ENCODE peak calls at places on chromosomes 13 and 19, in six cellular contexts. One of them, this sample, is unnamed.

GRCh38 chr19:48394331-48395169 is 1.1 kb downstream of the GRIN2D start:
- DNase-seq in SK-N-SH: no peak
- DNase-seq in HCT116: no peak
- DNase-seq in neural progenitor cell: no peak
- DNase-seq in GM23248: peak; percentile 44
- DNase-seq in PC-3: no peak
- DNase-seq in this sample: no peak

GRCh38 chr19:3655402-3656072 is 28.9 kb upstream of the CACTIN start:
- DNase-seq in SK-N-SH: peak; percentile 59
- DNase-seq in HCT116: no peak
- DNase-seq in neural progenitor cell: no peak
- DNase-seq in GM23248: peak; percentile 94
- DNase-seq in PC-3: peak; percentile 76
- DNase-seq in this sample: no peak

GRCh38 chr19:18710986-18711751 is 27.7 kb downstream of the CRTC1 start:
- DNase-seq in SK-N-SH: peak; percentile 20
- DNase-seq in HCT116: no peak
- DNase-seq in neural progenitor cell: no peak
- DNase-seq in GM23248: peak; percentile 4
- DNase-seq in PC-3: no peak
- DNase-seq in this sample: no peak

GRCh38 chr13:109749365-109749764 is 37.0 kb downstream of the IRS2 start:
- DNase-seq in SK-N-SH: no peak
- DNase-seq in HCT116: no peak
- DNase-seq in neural progenitor cell: no peak
- DNase-seq in GM23248: no peak
- DNase-seq in PC-3: no peak
- DNase-seq in this sample: no peak

GRCh38 chr13:20126460-20127262 is 34.2 kb downstream of the GJA3 start:
- DNase-seq in SK-N-SH: no peak
- DNase-seq in HCT116: no peak
- DNase-seq in neural progenitor cell: no peak
- DNase-seq in GM23248: no peak
- DNase-seq in PC-3: no peak
- DNase-seq in this sample: no peak

GRCh38 chr13:102878491-102878890 is 32.7 kb downstream of the ERCC5 start:
- DNase-seq in SK-N-SH: no peak
- DNase-seq in HCT116: no peak
- DNase-seq in neural progenitor cell: peak; percentile 56
- DNase-seq in GM23248: peak; percentile 35
- DNase-seq in PC-3: no peak
- DNase-seq in this sample: no peak

GRCh38 chr13:92966900-92967299 is 259.7 kb upstream of the GPC6 start:
- DNase-seq in SK-N-SH: no peak
- DNase-seq in HCT116: no peak
- DNase-seq in neural progenitor cell: no peak
- DNase-seq in GM23248: no peak
- DNase-seq in PC-3: no peak
- DNase-seq in this sample: no peak

GRCh38 chr19:48244289-48244688 is 11.4 kb downstream of the CARD8 start:
- DNase-seq in SK-N-SH: no peak
- DNase-seq in HCT116: no peak
- DNase-seq in neural progenitor cell: no peak
- DNase-seq in GM23248: no peak
- DNase-seq in PC-3: peak; percentile 12
- DNase-seq in this sample: no peak

GRCh38 chr19:19171821-19172532 is 1.9 kb upstream of the MEF2B start:
- DNase-seq in SK-N-SH: no peak
- DNase-seq in HCT116: no peak
- DNase-seq in neural progenitor cell: no peak
- DNase-seq in GM23248: peak; percentile 37
- DNase-seq in PC-3: no peak
- DNase-seq in this sample: no peak

GRCh38 chr19:46925548-46925950 is 64.8 kb downstream of the ARHGAP35 start:
- DNase-seq in SK-N-SH: no peak
- DNase-seq in HCT116: no peak
- DNase-seq in neural progenitor cell: no peak
- DNase-seq in GM23248: peak; percentile 45
- DNase-seq in PC-3: peak; percentile 85
- DNase-seq in this sample: no peak

GRCh38 chr13:113546571-113547247 is 37.8 kb upstream of the TFDP1 start:
- DNase-seq in SK-N-SH: no peak
- DNase-seq in HCT116: no peak
- DNase-seq in neural progenitor cell: no peak
- DNase-seq in GM23248: peak; percentile 25
- DNase-seq in PC-3: no peak
- DNase-seq in this sample: no peak

GRCh38 chr19:27974082-27974513 is 1238.9 kb downstream of the UQCRFS1 start:
- DNase-seq in SK-N-SH: peak; percentile 8
- DNase-seq in HCT116: no peak
- DNase-seq in neural progenitor cell: peak; percentile 70
- DNase-seq in GM23248: peak; percentile 69
- DNase-seq in PC-3: peak; percentile 7
- DNase-seq in this sample: peak; percentile 62

GRCh38 chr13:96821971-96822370 is 172.3 kb downstream of the OXGR1 start:
- DNase-seq in SK-N-SH: no peak
- DNase-seq in HCT116: no peak
- DNase-seq in neural progenitor cell: no peak
- DNase-seq in GM23248: no peak
- DNase-seq in PC-3: no peak
- DNase-seq in this sample: no peak

GRCh38 chr19:46493236-46494114 is 2.2 kb downstream of the PNMA8B start:
- DNase-seq in SK-N-SH: peak; percentile 23
- DNase-seq in HCT116: no peak
- DNase-seq in neural progenitor cell: peak; percentile 62
- DNase-seq in GM23248: peak; percentile 51
- DNase-seq in PC-3: no peak
- DNase-seq in this sample: no peak

GRCh38 chr19:14248578-14249011 is 42.6 kb upstream of the ADGRL1 start:
- DNase-seq in SK-N-SH: peak; percentile 85
- DNase-seq in HCT116: no peak
- DNase-seq in neural progenitor cell: peak; percentile 93
- DNase-seq in GM23248: peak; percentile 41
- DNase-seq in PC-3: peak; percentile 43
- DNase-seq in this sample: no peak

GRCh38 chr13:71866173-71867091 is 572 bp downstream of the DACH1 start:
- DNase-seq in SK-N-SH: peak; percentile 70
- DNase-seq in HCT116: no peak
- DNase-seq in neural progenitor cell: peak; percentile 71
- DNase-seq in GM23248: peak; percentile 24
- DNase-seq in PC-3: no peak
- DNase-seq in this sample: peak; percentile 32

GRCh38 chr19:17294051-17294891 is 9.0 kb downstream of the ABHD8 start:
- DNase-seq in SK-N-SH: peak; percentile 90
- DNase-seq in HCT116: no peak
- DNase-seq in neural progenitor cell: peak; percentile 48
- DNase-seq in GM23248: peak; percentile 49
- DNase-seq in PC-3: no peak
- DNase-seq in this sample: peak; percentile 20
- H3K9ac ChIP-seq in SK-N-SH: no peak overlapping the region
- H3K9ac ChIP-seq in HCT116: peak overlapping the region; percentile 68
- H3K9ac ChIP-seq in neural progenitor cell: no peak overlapping the region
- H3K9ac ChIP-seq in GM23248: no peak overlapping the region
- H3K9ac ChIP-seq in PC-3: no peak overlapping the region
- H3K9ac ChIP-seq in this sample: no peak overlapping the region

GRCh38 chr19:2230807-2231533 is 5.2 kb downstream of the PLEKHJ1 start:
- DNase-seq in SK-N-SH: no peak
- DNase-seq in HCT116: no peak
- DNase-seq in neural progenitor cell: no peak
- DNase-seq in GM23248: no peak
- DNase-seq in PC-3: no peak
- DNase-seq in this sample: no peak
- H3K27ac ChIP-seq in SK-N-SH: peak overlapping the region; percentile 50
- H3K27ac ChIP-seq in HCT116: peak overlapping the region; percentile 50
- H3K27ac ChIP-seq in neural progenitor cell: peak overlapping the region; percentile 58
- H3K27ac ChIP-seq in GM23248: no peak overlapping the region
- H3K27ac ChIP-seq in PC-3: no peak overlapping the region
- H3K27ac ChIP-seq in this sample: no peak overlapping the region

DNA sequence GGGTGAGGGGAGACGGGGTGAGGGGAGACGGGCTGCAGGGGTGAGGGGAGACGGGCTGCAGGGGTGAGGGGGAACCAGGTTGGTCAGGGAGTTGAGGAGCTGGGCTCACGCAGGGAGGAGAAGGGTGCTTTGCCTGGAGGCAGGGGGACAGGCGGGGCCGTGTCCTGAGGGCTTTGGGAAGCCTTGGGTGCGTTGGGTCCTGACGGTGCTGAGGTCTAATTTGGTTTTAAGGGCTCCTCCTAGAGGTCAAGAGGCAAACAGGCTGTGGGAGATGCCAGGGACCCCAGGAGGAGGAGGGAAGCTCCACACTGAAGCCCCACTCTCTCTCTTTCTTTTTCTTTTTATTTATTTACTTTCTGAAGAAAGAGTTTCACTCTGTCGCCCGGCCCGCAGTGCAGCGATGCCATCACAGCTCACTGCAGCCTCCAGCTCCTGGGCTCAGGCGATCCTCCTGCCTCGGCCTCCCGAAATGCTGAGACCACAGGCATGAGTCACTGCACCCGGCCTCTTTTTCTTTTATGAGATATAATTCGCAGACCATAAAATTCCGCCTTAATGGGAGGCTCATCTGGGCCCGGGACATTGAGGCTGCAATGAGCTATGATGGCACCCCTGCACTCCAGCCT is 9.3 kb upstream of the MISP start:
- DNase-seq in SK-N-SH: peak; percentile 71
- DNase-seq in HCT116: no peak
- DNase-seq in neural progenitor cell: peak; percentile 70
- DNase-seq in GM23248: no peak
- DNase-seq in PC-3: peak; percentile 18
- DNase-seq in this sample: peak; percentile 35
- TF ChIP-seq EZH2phosphoT487 in SK-N-SH: no peak
- TF ChIP-seq EZH2phosphoT487 in HCT116: no peak
- TF ChIP-seq EZH2phosphoT487 in neural progenitor cell: no peak
- TF ChIP-seq EZH2phosphoT487 in GM23248: no peak
- TF ChIP-seq EZH2phosphoT487 in PC-3: no peak
- TF ChIP-seq EZH2phosphoT487 in this sample: no peak

DNA sequence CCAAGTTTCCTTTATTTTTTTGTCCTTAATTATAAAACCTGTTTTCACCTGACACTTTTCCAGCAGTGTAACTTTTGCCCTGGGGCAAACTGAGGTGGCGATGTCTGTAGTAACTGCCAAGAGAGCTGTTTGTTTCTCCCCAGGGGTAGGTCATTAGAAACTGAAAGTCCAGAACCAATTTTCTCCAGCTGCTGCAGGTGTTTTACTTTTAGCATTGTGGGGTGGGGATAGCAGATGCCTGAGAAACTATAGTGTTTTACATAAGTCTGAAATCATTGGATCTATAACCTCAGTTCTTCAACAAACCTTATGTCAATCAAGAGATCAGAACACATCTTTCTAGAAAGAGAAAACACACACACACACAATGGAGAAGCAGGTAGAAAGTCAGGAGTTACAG is 92.7 kb downstream of the LHFPL6 start:
- DNase-seq in SK-N-SH: no peak
- DNase-seq in HCT116: no peak
- DNase-seq in neural progenitor cell: no peak
- DNase-seq in GM23248: no peak
- DNase-seq in PC-3: no peak
- DNase-seq in this sample: peak; percentile 69
- H3K9ac ChIP-seq in SK-N-SH: no peak overlapping the region
- H3K9ac ChIP-seq in HCT116: no peak overlapping the region
- H3K9ac ChIP-seq in neural progenitor cell: no peak overlapping the region
- H3K9ac ChIP-seq in GM23248: no peak overlapping the region
- H3K9ac ChIP-seq in PC-3: no peak overlapping the region
- H3K9ac ChIP-seq in this sample: no peak overlapping the region

GRCh38 chr19:4916292-4917082 is 7.2 kb downstream of the UHRF1 start:
- DNase-seq in SK-N-SH: no peak
- DNase-seq in HCT116: no peak
- DNase-seq in neural progenitor cell: no peak
- DNase-seq in GM23248: no peak
- DNase-seq in PC-3: no peak
- DNase-seq in this sample: no peak

GRCh38 chr19:4911786-4912672 is 2.7 kb downstream of the UHRF1 start:
- DNase-seq in SK-N-SH: peak; percentile 82
- DNase-seq in HCT116: peak; percentile 95
- DNase-seq in neural progenitor cell: peak; percentile 73
- DNase-seq in GM23248: peak; percentile 100
- DNase-seq in PC-3: peak; percentile 99
- DNase-seq in this sample: no peak

GRCh38 chr19:4913996-4914735 is 4.9 kb downstream of the UHRF1 start:
- DNase-seq in SK-N-SH: no peak
- DNase-seq in HCT116: no peak
- DNase-seq in neural progenitor cell: no peak
- DNase-seq in GM23248: peak; percentile 43
- DNase-seq in PC-3: peak; percentile 19
- DNase-seq in this sample: no peak

GRCh38 chr19:4911314-4911713 is 2.0 kb downstream of the UHRF1 start:
- DNase-seq in SK-N-SH: no peak
- DNase-seq in HCT116: no peak
- DNase-seq in neural progenitor cell: peak; percentile 35
- DNase-seq in GM23248: peak; percentile 59
- DNase-seq in PC-3: peak; percentile 36
- DNase-seq in this sample: no peak

GRCh38 chr19:4914736-4915501 is 5.6 kb downstream of the UHRF1 start:
- DNase-seq in SK-N-SH: no peak
- DNase-seq in HCT116: peak; percentile 76
- DNase-seq in neural progenitor cell: no peak
- DNase-seq in GM23248: peak; percentile 94
- DNase-seq in PC-3: peak; percentile 98
- DNase-seq in this sample: no peak
- H3K27ac ChIP-seq in SK-N-SH: peak overlapping the region; percentile 23
- H3K27ac ChIP-seq in HCT116: peak overlapping the region; percentile 98
- H3K27ac ChIP-seq in neural progenitor cell: no peak overlapping the region
- H3K27ac ChIP-seq in GM23248: peak overlapping the region; percentile 85
- H3K27ac ChIP-seq in PC-3: peak overlapping the region; percentile 81
- H3K27ac ChIP-seq in this sample: no peak overlapping the region

GRCh38 chr19:33302175-33302973 is at the start of gene CEBPA:
- DNase-seq in SK-N-SH: peak; percentile 96
- DNase-seq in HCT116: peak; percentile 70
- DNase-seq in neural progenitor cell: peak; percentile 96
- DNase-seq in GM23248: peak; percentile 93
- DNase-seq in PC-3: peak; percentile 74
- DNase-seq in this sample: peak; percentile 29
- TF ChIP-seq EZH2phosphoT487 in SK-N-SH: no peak
- TF ChIP-seq EZH2phosphoT487 in HCT116: no peak
- TF ChIP-seq EZH2phosphoT487 in neural progenitor cell: no peak
- TF ChIP-seq EZH2phosphoT487 in GM23248: no peak
- TF ChIP-seq EZH2phosphoT487 in PC-3: no peak
- TF ChIP-seq EZH2phosphoT487 in this sample: no peak

DNA sequence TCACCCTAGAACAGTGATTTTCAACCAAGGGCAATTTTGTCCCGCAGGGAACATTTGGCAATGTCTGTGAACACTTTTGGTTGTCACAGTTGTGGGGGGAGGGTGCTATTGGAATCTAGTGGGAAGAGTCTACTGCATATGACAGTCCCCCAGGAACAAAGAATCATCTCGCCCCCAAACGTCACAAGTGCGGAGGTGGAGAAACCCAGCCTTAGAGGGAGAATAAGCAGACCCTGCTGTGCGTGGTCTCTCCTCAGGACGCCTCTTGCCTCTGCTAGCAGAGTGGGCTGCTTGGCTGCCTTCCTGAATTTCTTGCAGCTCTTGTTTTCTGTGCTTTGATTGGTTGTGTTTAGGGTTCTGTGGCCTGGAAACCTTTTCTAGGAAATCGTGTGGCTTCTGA is 42.4 kb downstream of the NFIX start:
- DNase-seq in SK-N-SH: no peak
- DNase-seq in HCT116: no peak
- DNase-seq in neural progenitor cell: no peak
- DNase-seq in GM23248: no peak
- DNase-seq in PC-3: no peak
- DNase-seq in this sample: no peak
- H3K9ac ChIP-seq in SK-N-SH: no peak overlapping the region
- H3K9ac ChIP-seq in HCT116: no peak overlapping the region
- H3K9ac ChIP-seq in neural progenitor cell: no peak overlapping the region
- H3K9ac ChIP-seq in GM23248: peak overlapping the region; percentile 70
- H3K9ac ChIP-seq in PC-3: peak overlapping the region; percentile 47
- H3K9ac ChIP-seq in this sample: no peak overlapping the region